ENCODE peak calls at places on chromosome 16, in five cellular contexts. One of them, this sample, is unnamed.

GRCh38 chr16:89485701-89486246 is 4.6 kb downstream of the ANKRD11 start:
- DNase-seq in heart left ventricle: no peak
- DNase-seq in GM13977: no peak
- DNase-seq in uterus: no peak
- DNase-seq in lower leg skin: no peak
- DNase-seq in this sample: no peak

GRCh38 chr16:15953929-15954813 is 4.8 kb downstream of the ABCC1 start:
- DNase-seq in heart left ventricle: no peak
- DNase-seq in GM13977: no peak
- DNase-seq in uterus: no peak
- DNase-seq in lower leg skin: no peak
- DNase-seq in this sample: no peak

GRCh38 chr16:14672403-14672971 is 21.6 kb downstream of the PLA2G10 start:
- DNase-seq in heart left ventricle: no peak
- DNase-seq in GM13977: peak; percentile 77
- DNase-seq in uterus: no peak
- DNase-seq in lower leg skin: no peak
- DNase-seq in this sample: no peak

GRCh38 chr16:20181386-20181785 is 107.7 kb upstream of the GPR139 start:
- DNase-seq in heart left ventricle: no peak
- DNase-seq in GM13977: no peak
- DNase-seq in uterus: no peak
- DNase-seq in lower leg skin: no peak
- DNase-seq in this sample: no peak

GRCh38 chr16:1078579-1079021 is 6.1 kb downstream of the SSTR5 start:
- DNase-seq in heart left ventricle: no peak
- DNase-seq in GM13977: no peak
- DNase-seq in uterus: no peak
- DNase-seq in lower leg skin: no peak
- DNase-seq in this sample: no peak

GRCh38 chr16:30031477-30031918 is 427 bp upstream of the TLCD3B start:
- DNase-seq in heart left ventricle: no peak
- DNase-seq in GM13977: no peak
- DNase-seq in uterus: no peak
- DNase-seq in lower leg skin: no peak
- DNase-seq in this sample: no peak

GRCh38 chr16:85857406-85857805 is 41.6 kb upstream of the IRF8 start:
- DNase-seq in heart left ventricle: no peak
- DNase-seq in GM13977: no peak
- DNase-seq in uterus: no peak
- DNase-seq in lower leg skin: peak; percentile 50
- DNase-seq in this sample: no peak

GRCh38 chr16:80372341-80372740 is 168.5 kb upstream of the DYNLRB2 start:
- DNase-seq in heart left ventricle: no peak
- DNase-seq in GM13977: no peak
- DNase-seq in uterus: no peak
- DNase-seq in lower leg skin: no peak
- DNase-seq in this sample: no peak

GRCh38 chr16:84633622-84634021 is 14.7 kb upstream of the KLHL36 start:
- DNase-seq in heart left ventricle: peak; percentile 88
- DNase-seq in GM13977: no peak
- DNase-seq in uterus: peak; percentile 75
- DNase-seq in lower leg skin: peak; percentile 91
- DNase-seq in this sample: no peak

GRCh38 chr16:15770512-15770911 is 86.3 kb downstream of the MYH11 start:
- DNase-seq in heart left ventricle: no peak
- DNase-seq in GM13977: no peak
- DNase-seq in uterus: no peak
- DNase-seq in lower leg skin: no peak
- DNase-seq in this sample: peak; percentile 11

GRCh38 chr16:67461600-67462278 is 19.2 kb downstream of the ATP6V0D1 start:
- DNase-seq in heart left ventricle: no peak
- DNase-seq in GM13977: no peak
- DNase-seq in uterus: no peak
- DNase-seq in lower leg skin: peak; percentile 94
- DNase-seq in this sample: no peak

GRCh38 chr16:27729516-27730304 is 179.8 kb downstream of the KATNIP start:
- DNase-seq in heart left ventricle: no peak
- DNase-seq in GM13977: no peak
- DNase-seq in uterus: no peak
- DNase-seq in lower leg skin: no peak
- DNase-seq in this sample: no peak

DNA sequence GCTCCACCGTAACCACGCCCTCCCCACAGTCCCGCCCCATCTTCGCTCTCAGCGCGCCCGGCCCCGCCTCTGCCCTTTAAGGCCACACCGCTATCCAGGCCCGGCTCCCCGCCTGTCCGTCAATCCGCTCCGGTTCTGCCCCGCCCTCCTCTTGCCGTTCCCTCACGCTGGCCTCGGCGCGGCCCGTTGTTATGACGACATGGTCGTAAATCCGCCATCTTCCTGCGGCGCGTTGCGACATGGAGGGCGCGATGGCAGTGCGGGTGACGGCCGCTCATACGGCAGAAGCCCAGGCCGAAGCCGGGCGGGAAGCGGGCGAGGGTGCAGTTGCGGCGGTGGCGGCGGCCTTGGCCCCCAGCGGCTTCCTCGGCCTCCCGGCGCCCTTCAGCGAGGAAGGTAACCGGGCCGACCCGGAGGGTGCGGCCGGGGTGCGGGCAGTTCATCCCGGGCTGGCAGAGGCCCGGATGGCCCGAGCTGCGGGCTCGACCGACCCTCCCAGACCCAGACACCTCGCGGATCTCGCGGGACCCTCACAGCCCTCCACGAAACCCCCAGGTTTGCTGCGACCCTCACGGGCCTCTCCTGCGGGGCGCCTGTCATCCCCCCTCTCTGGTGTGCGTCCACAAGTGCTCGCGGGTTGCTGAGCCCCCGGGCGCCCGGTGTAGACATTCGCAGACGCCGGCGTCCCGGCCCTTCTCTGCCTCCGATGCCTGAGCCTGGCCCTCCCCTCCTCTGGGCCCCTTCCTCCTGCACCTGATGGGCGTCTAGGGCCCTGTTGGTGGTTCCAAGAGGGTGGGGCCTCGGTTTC is at the start of gene E4F1:
- DNase-seq in heart left ventricle: peak; percentile 100
- DNase-seq in GM13977: peak; percentile 100
- DNase-seq in uterus: peak; percentile 99
- DNase-seq in lower leg skin: peak; percentile 100
- DNase-seq in this sample: peak; percentile 98
- TF ChIP-seq CTCF in heart left ventricle: no peak
- TF ChIP-seq CTCF in GM13977: no peak
- TF ChIP-seq CTCF in uterus: no peak
- TF ChIP-seq CTCF in lower leg skin: no peak
- TF ChIP-seq CTCF in this sample: no peak

DNA sequence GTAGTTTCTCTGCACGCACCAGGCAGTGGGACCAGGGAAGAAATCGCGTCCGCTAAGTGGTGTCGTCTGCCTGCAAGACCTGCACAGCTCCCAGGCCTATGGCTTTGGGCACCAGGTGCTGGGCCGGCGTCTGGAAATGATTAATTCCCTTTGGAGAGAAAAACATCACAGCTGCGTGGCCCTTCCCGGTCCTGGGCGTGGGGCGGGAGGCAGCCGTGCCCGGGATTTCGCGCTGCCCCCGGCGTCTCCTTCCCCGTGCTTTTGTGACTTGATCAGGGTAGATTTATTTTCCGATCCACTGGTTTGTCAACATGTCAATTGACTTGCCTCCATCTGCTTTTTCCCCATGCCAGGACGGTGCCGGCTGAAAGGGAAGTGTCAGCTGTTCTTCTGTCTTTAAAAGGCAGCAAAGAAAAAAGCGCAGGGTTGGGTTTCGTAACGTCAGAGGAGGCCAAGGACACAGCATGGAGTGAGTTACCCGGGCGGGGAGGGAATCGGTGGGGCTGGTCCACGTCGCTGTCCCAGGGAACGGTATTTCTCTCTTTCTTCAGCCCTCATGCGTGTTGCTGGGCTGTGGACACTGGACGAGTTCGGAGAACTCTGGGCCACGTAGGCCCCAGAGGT is 188.2 kb upstream of the ZNF469 start:
- DNase-seq in heart left ventricle: no peak
- DNase-seq in GM13977: no peak
- DNase-seq in uterus: no peak
- DNase-seq in lower leg skin: peak; percentile 93
- DNase-seq in this sample: no peak
- TF ChIP-seq CTCF in heart left ventricle: no peak
- TF ChIP-seq CTCF in GM13977: no peak
- TF ChIP-seq CTCF in uterus: no peak
- TF ChIP-seq CTCF in lower leg skin: no peak
- TF ChIP-seq CTCF in this sample: no peak

GRCh38 chr16:23296994-23297393 is 5.1 kb upstream of the SCNN1B start:
- DNase-seq in heart left ventricle: no peak
- DNase-seq in GM13977: peak; percentile 65
- DNase-seq in uterus: no peak
- DNase-seq in lower leg skin: no peak
- DNase-seq in this sample: no peak
- TF ChIP-seq CTCF in heart left ventricle: no peak
- TF ChIP-seq CTCF in GM13977: peak; percentile 56
- TF ChIP-seq CTCF in uterus: no peak
- TF ChIP-seq CTCF in lower leg skin: no peak
- TF ChIP-seq CTCF in this sample: no peak

GRCh38 chr16:9843424-9844013 is 338.7 kb downstream of the GRIN2A start:
- DNase-seq in heart left ventricle: no peak
- DNase-seq in GM13977: no peak
- DNase-seq in uterus: no peak
- DNase-seq in lower leg skin: no peak
- DNase-seq in this sample: no peak

GRCh38 chr16:9836118-9836736 is 346.0 kb downstream of the GRIN2A start:
- DNase-seq in heart left ventricle: no peak
- DNase-seq in GM13977: no peak
- DNase-seq in uterus: no peak
- DNase-seq in lower leg skin: no peak
- DNase-seq in this sample: no peak

GRCh38 chr16:9837481-9837880 is 344.7 kb downstream of the GRIN2A start:
- DNase-seq in heart left ventricle: no peak
- DNase-seq in GM13977: no peak
- DNase-seq in uterus: no peak
- DNase-seq in lower leg skin: no peak
- DNase-seq in this sample: no peak

GRCh38 chr16:9844361-9844760 is 337.9 kb downstream of the GRIN2A start:
- DNase-seq in heart left ventricle: no peak
- DNase-seq in GM13977: no peak
- DNase-seq in uterus: no peak
- DNase-seq in lower leg skin: no peak
- DNase-seq in this sample: no peak

GRCh38 chr16:9840761-9841665 is 341.2 kb downstream of the GRIN2A start:
- DNase-seq in heart left ventricle: no peak
- DNase-seq in GM13977: peak; percentile 16
- DNase-seq in uterus: no peak
- DNase-seq in lower leg skin: no peak
- DNase-seq in this sample: no peak
- TF ChIP-seq CTCF in heart left ventricle: no peak
- TF ChIP-seq CTCF in GM13977: no peak
- TF ChIP-seq CTCF in uterus: no peak
- TF ChIP-seq CTCF in lower leg skin: no peak
- TF ChIP-seq CTCF in this sample: no peak